ENCODE peak calls at places on chromosomes 3 and 15, in ten cellular contexts. One of them, this sample, is unnamed.

GRCh38 chr3:13282528-13282985 is 137.6 kb downstream of the NUP210 start:
- DNase-seq in stimulated activated CD4-positive, alpha-beta T cell treated with anti-CD3 and anti-CD28 coated beads, Interleukin-15, amount 100 ng/mL, for 1 hour: no peak
- DNase-seq in sigmoid colon: peak; percentile 56
- DNase-seq in activated T-helper 1 cell treated with Interleukin-2 at 50 U/mL for 16 hours: no peak
- DNase-seq in HEK293T: peak; percentile 63
- DNase-seq in GM19239: peak; percentile 60
- DNase-seq in AG08396: no peak
- DNase-seq in head of caudate nucleus: no peak
- DNase-seq in fibroblast of mammary gland: no peak
- DNase-seq in AG09319: no peak
- DNase-seq in this sample: no peak

GRCh38 chr3:126501736-126502135 is 15.8 kb downstream of the UROC1 start:
- DNase-seq in HEK293T: no peak
- DNase-seq in activated T-helper 1 cell treated with Interleukin-2 at 50 U/mL for 16 hours: no peak
- DNase-seq in stimulated activated CD4-positive, alpha-beta T cell treated with anti-CD3 and anti-CD28 coated beads, Interleukin-15, amount 100 ng/mL, for 1 hour: no peak
- DNase-seq in head of caudate nucleus: no peak
- DNase-seq in AG08396: no peak
- DNase-seq in GM19239: no peak
- DNase-seq in sigmoid colon: no peak
- DNase-seq in fibroblast of mammary gland: no peak
- DNase-seq in AG09319: no peak
- DNase-seq in this sample: no peak

GRCh38 chr3:9399746-9400145 is 2.3 kb downstream of the SETD5 start:
- DNase-seq in HEK293T: peak; percentile 54
- DNase-seq in GM19239: no peak
- DNase-seq in AG08396: peak; percentile 82
- DNase-seq in head of caudate nucleus: peak; percentile 47
- DNase-seq in sigmoid colon: peak; percentile 95
- DNase-seq in fibroblast of mammary gland: peak; percentile 96
- DNase-seq in AG09319: peak; percentile 91
- DNase-seq in activated T-helper 1 cell treated with Interleukin-2 at 50 U/mL for 16 hours: no peak
- DNase-seq in stimulated activated CD4-positive, alpha-beta T cell treated with anti-CD3 and anti-CD28 coated beads, Interleukin-15, amount 100 ng/mL, for 1 hour: no peak
- DNase-seq in this sample: no peak

GRCh38 chr15:70151441-70151840 is 53.7 kb upstream of the TLE3 start:
- DNase-seq in GM19239: no peak
- DNase-seq in HEK293T: no peak
- DNase-seq in stimulated activated CD4-positive, alpha-beta T cell treated with anti-CD3 and anti-CD28 coated beads, Interleukin-15, amount 100 ng/mL, for 1 hour: no peak
- DNase-seq in activated T-helper 1 cell treated with Interleukin-2 at 50 U/mL for 16 hours: no peak
- DNase-seq in sigmoid colon: no peak
- DNase-seq in head of caudate nucleus: no peak
- DNase-seq in AG08396: no peak
- DNase-seq in fibroblast of mammary gland: no peak
- DNase-seq in AG09319: no peak
- DNase-seq in this sample: no peak

GRCh38 chr3:112128843-112129727 is 4.0 kb downstream of the GCSAM start:
- DNase-seq in head of caudate nucleus: no peak
- DNase-seq in AG08396: no peak
- DNase-seq in sigmoid colon: no peak
- DNase-seq in fibroblast of mammary gland: no peak
- DNase-seq in activated T-helper 1 cell treated with Interleukin-2 at 50 U/mL for 16 hours: peak; percentile 23
- DNase-seq in AG09319: no peak
- DNase-seq in stimulated activated CD4-positive, alpha-beta T cell treated with anti-CD3 and anti-CD28 coated beads, Interleukin-15, amount 100 ng/mL, for 1 hour: peak; percentile 21
- DNase-seq in HEK293T: no peak
- DNase-seq in GM19239: no peak
- DNase-seq in this sample: no peak

GRCh38 chr3:42655980-42656679 is 2.6 kb downstream of the ZBTB47 start:
- DNase-seq in AG09319: no peak
- DNase-seq in fibroblast of mammary gland: peak; percentile 79
- DNase-seq in sigmoid colon: no peak
- DNase-seq in activated T-helper 1 cell treated with Interleukin-2 at 50 U/mL for 16 hours: no peak
- DNase-seq in GM19239: no peak
- DNase-seq in HEK293T: no peak
- DNase-seq in stimulated activated CD4-positive, alpha-beta T cell treated with anti-CD3 and anti-CD28 coated beads, Interleukin-15, amount 100 ng/mL, for 1 hour: no peak
- DNase-seq in head of caudate nucleus: peak; percentile 24
- DNase-seq in AG08396: peak; percentile 75
- DNase-seq in this sample: no peak

GRCh38 chr15:87522997-87523396 is 733.5 kb downstream of the NTRK3 start:
- DNase-seq in fibroblast of mammary gland: peak; percentile 4
- DNase-seq in AG09319: no peak
- DNase-seq in GM19239: no peak
- DNase-seq in HEK293T: no peak
- DNase-seq in stimulated activated CD4-positive, alpha-beta T cell treated with anti-CD3 and anti-CD28 coated beads, Interleukin-15, amount 100 ng/mL, for 1 hour: no peak
- DNase-seq in sigmoid colon: no peak
- DNase-seq in AG08396: no peak
- DNase-seq in activated T-helper 1 cell treated with Interleukin-2 at 50 U/mL for 16 hours: no peak
- DNase-seq in head of caudate nucleus: no peak
- DNase-seq in this sample: no peak

GRCh38 chr15:64224508-64224907 is 61.7 kb upstream of the PPIB start:
- DNase-seq in fibroblast of mammary gland: peak; percentile 77
- DNase-seq in AG08396: no peak
- DNase-seq in stimulated activated CD4-positive, alpha-beta T cell treated with anti-CD3 and anti-CD28 coated beads, Interleukin-15, amount 100 ng/mL, for 1 hour: no peak
- DNase-seq in head of caudate nucleus: no peak
- DNase-seq in AG09319: peak; percentile 34
- DNase-seq in HEK293T: no peak
- DNase-seq in activated T-helper 1 cell treated with Interleukin-2 at 50 U/mL for 16 hours: no peak
- DNase-seq in sigmoid colon: peak; percentile 71
- DNase-seq in GM19239: no peak
- DNase-seq in this sample: no peak

GRCh38 chr15:32659340-32659831 is 17.9 kb downstream of the SCG5 start:
- DNase-seq in stimulated activated CD4-positive, alpha-beta T cell treated with anti-CD3 and anti-CD28 coated beads, Interleukin-15, amount 100 ng/mL, for 1 hour: no peak
- DNase-seq in HEK293T: no peak
- DNase-seq in head of caudate nucleus: no peak
- DNase-seq in sigmoid colon: no peak
- DNase-seq in AG08396: peak; percentile 79
- DNase-seq in GM19239: no peak
- DNase-seq in activated T-helper 1 cell treated with Interleukin-2 at 50 U/mL for 16 hours: no peak
- DNase-seq in fibroblast of mammary gland: peak; percentile 78
- DNase-seq in AG09319: no peak
- DNase-seq in this sample: no peak

GRCh38 chr3:33791477-33792166 is 6.8 kb upstream of the PDCD6IP start:
- DNase-seq in fibroblast of mammary gland: peak; percentile 83
- DNase-seq in GM19239: no peak
- DNase-seq in HEK293T: no peak
- DNase-seq in AG09319: no peak
- DNase-seq in AG08396: no peak
- DNase-seq in stimulated activated CD4-positive, alpha-beta T cell treated with anti-CD3 and anti-CD28 coated beads, Interleukin-15, amount 100 ng/mL, for 1 hour: no peak
- DNase-seq in sigmoid colon: no peak
- DNase-seq in head of caudate nucleus: no peak
- DNase-seq in activated T-helper 1 cell treated with Interleukin-2 at 50 U/mL for 16 hours: no peak
- DNase-seq in this sample: no peak

GRCh38 chr3:30730967-30731366 is 124.6 kb downstream of the TGFBR2 start:
- DNase-seq in activated T-helper 1 cell treated with Interleukin-2 at 50 U/mL for 16 hours: no peak
- DNase-seq in AG09319: no peak
- DNase-seq in fibroblast of mammary gland: no peak
- DNase-seq in GM19239: no peak
- DNase-seq in stimulated activated CD4-positive, alpha-beta T cell treated with anti-CD3 and anti-CD28 coated beads, Interleukin-15, amount 100 ng/mL, for 1 hour: no peak
- DNase-seq in HEK293T: no peak
- DNase-seq in sigmoid colon: no peak
- DNase-seq in head of caudate nucleus: no peak
- DNase-seq in AG08396: no peak
- DNase-seq in this sample: no peak

GRCh38 chr15:33008284-33009011 is 186.1 kb downstream of the FMN1 start:
- DNase-seq in head of caudate nucleus: no peak
- DNase-seq in GM19239: no peak
- DNase-seq in sigmoid colon: peak; percentile 77
- DNase-seq in HEK293T: no peak
- DNase-seq in stimulated activated CD4-positive, alpha-beta T cell treated with anti-CD3 and anti-CD28 coated beads, Interleukin-15, amount 100 ng/mL, for 1 hour: no peak
- DNase-seq in activated T-helper 1 cell treated with Interleukin-2 at 50 U/mL for 16 hours: no peak
- DNase-seq in AG08396: peak; percentile 49
- DNase-seq in AG09319: no peak
- DNase-seq in fibroblast of mammary gland: peak; percentile 67
- DNase-seq in this sample: no peak